ENCODE peak calls at places on chromosomes 7 and 10, in ten cellular contexts. One of them, this sample, is unnamed.

GRCh38 chr10:1070939-1071338 is 14.8 kb downstream of the WDR37 start:
- DNase-seq in astrocyte of the spinal cord: no peak
- DNase-seq in AG10803: no peak
- DNase-seq in Kasumi-1: no peak
- DNase-seq in Ammon's horn: no peak
- DNase-seq in stimulated activated CD4-positive, alpha-beta T cell treated with anti-CD3 and anti-CD28 coated beads, Interleukin-4, amount 100 ng/mL, for 24 hours: no peak
- DNase-seq in globus pallidus: no peak
- DNase-seq in testis: no peak
- DNase-seq in EL: peak; percentile 34
- DNase-seq in trophoblast cell: peak; percentile 66
- DNase-seq in this sample: no peak

GRCh38 chr7:8295638-8296361 is 33.8 kb upstream of the ICA1 start:
- DNase-seq in astrocyte of the spinal cord: peak; percentile 85
- DNase-seq in AG10803: peak; percentile 82
- DNase-seq in Kasumi-1: peak; percentile 60
- DNase-seq in Ammon's horn: peak; percentile 93
- DNase-seq in stimulated activated CD4-positive, alpha-beta T cell treated with anti-CD3 and anti-CD28 coated beads, Interleukin-4, amount 100 ng/mL, for 24 hours: peak; percentile 42
- DNase-seq in globus pallidus: peak; percentile 85
- DNase-seq in testis: peak; percentile 44
- DNase-seq in EL: peak; percentile 77
- DNase-seq in trophoblast cell: peak; percentile 96
- DNase-seq in this sample: peak; percentile 92

GRCh38 chr10:131198843-131199242 is 112.7 kb downstream of the TCERG1L start:
- DNase-seq in astrocyte of the spinal cord: no peak
- DNase-seq in AG10803: no peak
- DNase-seq in Kasumi-1: no peak
- DNase-seq in Ammon's horn: no peak
- DNase-seq in stimulated activated CD4-positive, alpha-beta T cell treated with anti-CD3 and anti-CD28 coated beads, Interleukin-4, amount 100 ng/mL, for 24 hours: peak; percentile 1
- DNase-seq in globus pallidus: no peak
- DNase-seq in testis: no peak
- DNase-seq in EL: no peak
- DNase-seq in trophoblast cell: no peak
- DNase-seq in this sample: no peak

GRCh38 chr7:107767391-107767790 is 23.4 kb downstream of the CBLL1 start:
- DNase-seq in astrocyte of the spinal cord: no peak
- DNase-seq in AG10803: no peak
- DNase-seq in Kasumi-1: no peak
- DNase-seq in Ammon's horn: no peak
- DNase-seq in stimulated activated CD4-positive, alpha-beta T cell treated with anti-CD3 and anti-CD28 coated beads, Interleukin-4, amount 100 ng/mL, for 24 hours: no peak
- DNase-seq in globus pallidus: no peak
- DNase-seq in testis: no peak
- DNase-seq in EL: no peak
- DNase-seq in trophoblast cell: no peak
- DNase-seq in this sample: no peak

GRCh38 chr7:139574618-139575337 is 51.3 kb downstream of the CLEC2L start:
- DNase-seq in astrocyte of the spinal cord: no peak
- DNase-seq in AG10803: no peak
- DNase-seq in Kasumi-1: no peak
- DNase-seq in Ammon's horn: no peak
- DNase-seq in stimulated activated CD4-positive, alpha-beta T cell treated with anti-CD3 and anti-CD28 coated beads, Interleukin-4, amount 100 ng/mL, for 24 hours: no peak
- DNase-seq in globus pallidus: no peak
- DNase-seq in testis: no peak
- DNase-seq in EL: no peak
- DNase-seq in trophoblast cell: no peak
- DNase-seq in this sample: no peak

GRCh38 chr10:33134011-33134751 is 176.2 kb upstream of the ITGB1 start:
- DNase-seq in astrocyte of the spinal cord: peak; percentile 95
- DNase-seq in AG10803: peak; percentile 85
- DNase-seq in Kasumi-1: no peak
- DNase-seq in Ammon's horn: peak; percentile 41
- DNase-seq in stimulated activated CD4-positive, alpha-beta T cell treated with anti-CD3 and anti-CD28 coated beads, Interleukin-4, amount 100 ng/mL, for 24 hours: peak; percentile 87
- DNase-seq in globus pallidus: no peak
- DNase-seq in testis: no peak
- DNase-seq in EL: peak; percentile 96
- DNase-seq in trophoblast cell: peak; percentile 71
- DNase-seq in this sample: peak; percentile 40

GRCh38 chr7:2821842-2822507 is 22.1 kb downstream of the GNA12 start:
- DNase-seq in astrocyte of the spinal cord: peak; percentile 81
- DNase-seq in AG10803: peak; percentile 90
- DNase-seq in Kasumi-1: no peak
- DNase-seq in Ammon's horn: no peak
- DNase-seq in stimulated activated CD4-positive, alpha-beta T cell treated with anti-CD3 and anti-CD28 coated beads, Interleukin-4, amount 100 ng/mL, for 24 hours: no peak
- DNase-seq in globus pallidus: no peak
- DNase-seq in testis: no peak
- DNase-seq in EL: peak; percentile 91
- DNase-seq in trophoblast cell: peak; percentile 87
- DNase-seq in this sample: no peak

GRCh38 chr10:75651452-75651851 is 220.0 kb downstream of the LRMDA start:
- DNase-seq in astrocyte of the spinal cord: no peak
- DNase-seq in AG10803: peak; percentile 21
- DNase-seq in Kasumi-1: peak; percentile 60
- DNase-seq in Ammon's horn: peak; percentile 10
- DNase-seq in stimulated activated CD4-positive, alpha-beta T cell treated with anti-CD3 and anti-CD28 coated beads, Interleukin-4, amount 100 ng/mL, for 24 hours: no peak
- DNase-seq in globus pallidus: no peak
- DNase-seq in testis: no peak
- DNase-seq in EL: no peak
- DNase-seq in trophoblast cell: no peak
- DNase-seq in this sample: no peak

GRCh38 chr7:44693641-44694313 is 54.9 kb upstream of the ZMIZ2 start:
- DNase-seq in astrocyte of the spinal cord: peak; percentile 89
- DNase-seq in AG10803: peak; percentile 87
- DNase-seq in Kasumi-1: no peak
- DNase-seq in Ammon's horn: no peak
- DNase-seq in stimulated activated CD4-positive, alpha-beta T cell treated with anti-CD3 and anti-CD28 coated beads, Interleukin-4, amount 100 ng/mL, for 24 hours: no peak
- DNase-seq in globus pallidus: no peak
- DNase-seq in testis: no peak
- DNase-seq in EL: peak; percentile 87
- DNase-seq in trophoblast cell: peak; percentile 91
- DNase-seq in this sample: no peak

GRCh38 chr7:28358423-28358868 is 53.9 kb upstream of the CREB5 start:
- DNase-seq in astrocyte of the spinal cord: peak; percentile 96
- DNase-seq in AG10803: peak; percentile 98
- DNase-seq in Kasumi-1: no peak
- DNase-seq in Ammon's horn: no peak
- DNase-seq in stimulated activated CD4-positive, alpha-beta T cell treated with anti-CD3 and anti-CD28 coated beads, Interleukin-4, amount 100 ng/mL, for 24 hours: no peak
- DNase-seq in globus pallidus: no peak
- DNase-seq in testis: no peak
- DNase-seq in EL: peak; percentile 99
- DNase-seq in trophoblast cell: peak; percentile 79
- DNase-seq in this sample: no peak

GRCh38 chr7:80312139-80312661 is 177.6 kb downstream of the GNAI1 start:
- DNase-seq in astrocyte of the spinal cord: peak; percentile 93
- DNase-seq in AG10803: peak; percentile 71
- DNase-seq in Kasumi-1: no peak
- DNase-seq in Ammon's horn: no peak
- DNase-seq in stimulated activated CD4-positive, alpha-beta T cell treated with anti-CD3 and anti-CD28 coated beads, Interleukin-4, amount 100 ng/mL, for 24 hours: no peak
- DNase-seq in globus pallidus: no peak
- DNase-seq in testis: no peak
- DNase-seq in EL: peak; percentile 81
- DNase-seq in trophoblast cell: peak; percentile 53
- DNase-seq in this sample: peak; percentile 56

GRCh38 chr7:50022991-50023390 is 70.1 kb downstream of the ZPBP start:
- DNase-seq in astrocyte of the spinal cord: no peak
- DNase-seq in AG10803: no peak
- DNase-seq in Kasumi-1: no peak
- DNase-seq in Ammon's horn: no peak
- DNase-seq in stimulated activated CD4-positive, alpha-beta T cell treated with anti-CD3 and anti-CD28 coated beads, Interleukin-4, amount 100 ng/mL, for 24 hours: no peak
- DNase-seq in globus pallidus: no peak
- DNase-seq in testis: no peak
- DNase-seq in EL: no peak
- DNase-seq in trophoblast cell: no peak
- DNase-seq in this sample: no peak

GRCh38 chr10:44300666-44301649 is 83.9 kb downstream of the CXCL12 start:
- DNase-seq in astrocyte of the spinal cord: peak; percentile 93
- DNase-seq in AG10803: peak; percentile 99
- DNase-seq in Kasumi-1: no peak
- DNase-seq in Ammon's horn: no peak
- DNase-seq in stimulated activated CD4-positive, alpha-beta T cell treated with anti-CD3 and anti-CD28 coated beads, Interleukin-4, amount 100 ng/mL, for 24 hours: no peak
- DNase-seq in globus pallidus: no peak
- DNase-seq in testis: no peak
- DNase-seq in EL: peak; percentile 100
- DNase-seq in trophoblast cell: peak; percentile 92
- DNase-seq in this sample: peak; percentile 27

GRCh38 chr7:92834661-92835139 is 1.7 kb downstream of the CDK6 start:
- DNase-seq in astrocyte of the spinal cord: no peak
- DNase-seq in AG10803: no peak
- DNase-seq in Kasumi-1: no peak
- DNase-seq in Ammon's horn: no peak
- DNase-seq in stimulated activated CD4-positive, alpha-beta T cell treated with anti-CD3 and anti-CD28 coated beads, Interleukin-4, amount 100 ng/mL, for 24 hours: peak; percentile 33
- DNase-seq in globus pallidus: no peak
- DNase-seq in testis: peak; percentile 18
- DNase-seq in EL: peak; percentile 38
- DNase-seq in trophoblast cell: no peak
- DNase-seq in this sample: no peak

GRCh38 chr7:102872460-102872859 is 40.3 kb upstream of the LRRC17 start:
- DNase-seq in astrocyte of the spinal cord: peak; percentile 99
- DNase-seq in AG10803: peak; percentile 90
- DNase-seq in Kasumi-1: no peak
- DNase-seq in Ammon's horn: no peak
- DNase-seq in stimulated activated CD4-positive, alpha-beta T cell treated with anti-CD3 and anti-CD28 coated beads, Interleukin-4, amount 100 ng/mL, for 24 hours: no peak
- DNase-seq in globus pallidus: no peak
- DNase-seq in testis: no peak
- DNase-seq in EL: peak; percentile 87
- DNase-seq in trophoblast cell: peak; percentile 52
- DNase-seq in this sample: no peak

GRCh38 chr7:151599401-151600227 is 79.9 kb upstream of the RHEB start:
- DNase-seq in astrocyte of the spinal cord: peak; percentile 92
- DNase-seq in AG10803: peak; percentile 96
- DNase-seq in Kasumi-1: no peak
- DNase-seq in Ammon's horn: no peak
- DNase-seq in stimulated activated CD4-positive, alpha-beta T cell treated with anti-CD3 and anti-CD28 coated beads, Interleukin-4, amount 100 ng/mL, for 24 hours: no peak
- DNase-seq in globus pallidus: no peak
- DNase-seq in testis: no peak
- DNase-seq in EL: peak; percentile 95
- DNase-seq in trophoblast cell: peak; percentile 79
- DNase-seq in this sample: no peak

GRCh38 chr10:108684431-108684830 is 1238.9 kb downstream of the XPNPEP1 start:
- DNase-seq in astrocyte of the spinal cord: peak; percentile 55
- DNase-seq in AG10803: peak; percentile 6
- DNase-seq in Kasumi-1: no peak
- DNase-seq in Ammon's horn: no peak
- DNase-seq in stimulated activated CD4-positive, alpha-beta T cell treated with anti-CD3 and anti-CD28 coated beads, Interleukin-4, amount 100 ng/mL, for 24 hours: no peak
- DNase-seq in globus pallidus: no peak
- DNase-seq in testis: no peak
- DNase-seq in EL: no peak
- DNase-seq in trophoblast cell: no peak
- DNase-seq in this sample: no peak

GRCh38 chr7:55277916-55278315 is 87.2 kb upstream of the LANCL2 start:
- DNase-seq in astrocyte of the spinal cord: no peak
- DNase-seq in AG10803: no peak
- DNase-seq in Kasumi-1: no peak
- DNase-seq in Ammon's horn: no peak
- DNase-seq in stimulated activated CD4-positive, alpha-beta T cell treated with anti-CD3 and anti-CD28 coated beads, Interleukin-4, amount 100 ng/mL, for 24 hours: no peak
- DNase-seq in globus pallidus: no peak
- DNase-seq in testis: no peak
- DNase-seq in EL: no peak
- DNase-seq in trophoblast cell: no peak
- DNase-seq in this sample: no peak

GRCh38 chr7:98996162-98996552 is 117.8 kb downstream of the TRRAP start:
- DNase-seq in astrocyte of the spinal cord: no peak
- DNase-seq in AG10803: no peak
- DNase-seq in Kasumi-1: no peak
- DNase-seq in Ammon's horn: no peak
- DNase-seq in stimulated activated CD4-positive, alpha-beta T cell treated with anti-CD3 and anti-CD28 coated beads, Interleukin-4, amount 100 ng/mL, for 24 hours: no peak
- DNase-seq in globus pallidus: no peak
- DNase-seq in testis: peak; percentile 10
- DNase-seq in EL: no peak
- DNase-seq in trophoblast cell: no peak
- DNase-seq in this sample: no peak

GRCh38 chr10:79193694-79194382 is 125.1 kb downstream of the ZMIZ1 start:
- DNase-seq in astrocyte of the spinal cord: no peak
- DNase-seq in AG10803: no peak
- DNase-seq in Kasumi-1: no peak
- DNase-seq in Ammon's horn: no peak
- DNase-seq in stimulated activated CD4-positive, alpha-beta T cell treated with anti-CD3 and anti-CD28 coated beads, Interleukin-4, amount 100 ng/mL, for 24 hours: no peak
- DNase-seq in globus pallidus: no peak
- DNase-seq in testis: no peak
- DNase-seq in EL: no peak
- DNase-seq in trophoblast cell: no peak
- DNase-seq in this sample: no peak

GRCh38 chr7:7911339-7911738 is 57.3 kb upstream of the GLCCI1 start:
- DNase-seq in astrocyte of the spinal cord: peak; percentile 74
- DNase-seq in AG10803: peak; percentile 82
- DNase-seq in Kasumi-1: no peak
- DNase-seq in Ammon's horn: no peak
- DNase-seq in stimulated activated CD4-positive, alpha-beta T cell treated with anti-CD3 and anti-CD28 coated beads, Interleukin-4, amount 100 ng/mL, for 24 hours: no peak
- DNase-seq in globus pallidus: no peak
- DNase-seq in testis: no peak
- DNase-seq in EL: peak; percentile 88
- DNase-seq in trophoblast cell: peak; percentile 97
- DNase-seq in this sample: no peak

GRCh38 chr7:27745064-27745583 is 5.2 kb downstream of the TAX1BP1 start:
- DNase-seq in astrocyte of the spinal cord: peak; percentile 75
- DNase-seq in AG10803: peak; percentile 79
- DNase-seq in Kasumi-1: peak; percentile 69
- DNase-seq in Ammon's horn: peak; percentile 14
- DNase-seq in stimulated activated CD4-positive, alpha-beta T cell treated with anti-CD3 and anti-CD28 coated beads, Interleukin-4, amount 100 ng/mL, for 24 hours: no peak
- DNase-seq in globus pallidus: no peak
- DNase-seq in testis: peak; percentile 71
- DNase-seq in EL: peak; percentile 88
- DNase-seq in trophoblast cell: peak; percentile 84
- DNase-seq in this sample: no peak

GRCh38 chr10:50275650-50276235 is 24.4 kb upstream of the ASAH2 start:
- DNase-seq in astrocyte of the spinal cord: no peak
- DNase-seq in AG10803: no peak
- DNase-seq in Kasumi-1: peak; percentile 39
- DNase-seq in Ammon's horn: peak; percentile 32
- DNase-seq in stimulated activated CD4-positive, alpha-beta T cell treated with anti-CD3 and anti-CD28 coated beads, Interleukin-4, amount 100 ng/mL, for 24 hours: peak; percentile 39
- DNase-seq in globus pallidus: peak; percentile 40
- DNase-seq in testis: peak; percentile 67
- DNase-seq in EL: peak; percentile 26
- DNase-seq in trophoblast cell: peak; percentile 65
- DNase-seq in this sample: no peak

GRCh38 chr7:55130554-55131198 is 111.9 kb downstream of the EGFR start:
- DNase-seq in astrocyte of the spinal cord: peak; percentile 93
- DNase-seq in AG10803: peak; percentile 84
- DNase-seq in Kasumi-1: no peak
- DNase-seq in Ammon's horn: peak; percentile 38
- DNase-seq in stimulated activated CD4-positive, alpha-beta T cell treated with anti-CD3 and anti-CD28 coated beads, Interleukin-4, amount 100 ng/mL, for 24 hours: no peak
- DNase-seq in globus pallidus: no peak
- DNase-seq in testis: peak; percentile 65
- DNase-seq in EL: peak; percentile 94
- DNase-seq in trophoblast cell: peak; percentile 65
- DNase-seq in this sample: no peak

GRCh38 chr7:13641699-13642098 is 347.8 kb downstream of the ETV1 start:
- DNase-seq in astrocyte of the spinal cord: peak; percentile 38
- DNase-seq in AG10803: peak; percentile 44
- DNase-seq in Kasumi-1: no peak
- DNase-seq in Ammon's horn: peak; percentile 16
- DNase-seq in stimulated activated CD4-positive, alpha-beta T cell treated with anti-CD3 and anti-CD28 coated beads, Interleukin-4, amount 100 ng/mL, for 24 hours: no peak
- DNase-seq in globus pallidus: no peak
- DNase-seq in testis: no peak
- DNase-seq in EL: no peak
- DNase-seq in trophoblast cell: no peak
- DNase-seq in this sample: no peak

This sample was measured in NCI-H2029.